ENCODE peak calls at places on chromosome 17, in six cellular contexts. O is GM23338, C is uterus, Z is transverse colon, W is mucosa of descending colon, Q is OCI-LY7. I is an unnamed sample. For H3K4me1, the result is how much of the 10 kb centered on the place peaks cover.

GRCh38 chr17:19460695-19461094 is 49.7 kb downstream of the RNF112 start:
- DNase-seq in O (peak), C (peak), Z (peak), W (no peak), Q (peak), I (no peak)

GRCh38 chr17:20771104-20771503 is 191.6 kb downstream of the CDRT15L2 start:
- DNase-seq in O (no peak), C (no peak), Z (no peak), W (no peak), Q (no peak), I (no peak)

GRCh38 chr17:50539762-50540440 is 7.1 kb upstream of the SPATA20 start:
- DNase-seq in O (peak), C (no peak), Z (peak), W (peak), Q (no peak), I (no peak)

GRCh38 chr17:4938069-4938491 is 1.8 kb downstream of the SLC25A11 start:
- DNase-seq in O (no peak), C (no peak), Z (no peak), W (peak), Q (no peak), I (no peak)

GRCh38 chr17:2094891-2095535 is 40.1 kb downstream of the HIC1 start:
- DNase-seq in O (peak), C (peak), Z (peak), W (peak), Q (peak), I (peak)

GRCh38 chr17:60744355-60744958 is 66.8 kb downstream of the BCAS3 start:
- DNase-seq in O (no peak), C (no peak), Z (no peak), W (no peak), Q (no peak), I (no peak)

GRCh38 chr17:12927541-12928425 is 90.0 kb downstream of the ELAC2 start:
- DNase-seq in O (no peak), C (peak), Z (no peak), W (no peak), Q (peak), I (peak)

GRCh38 chr17:37179893-37180292 is 195.9 kb upstream of the C17orf78 start:
- DNase-seq in O (no peak), C (no peak), Z (no peak), W (no peak), Q (no peak), I (no peak)

GRCh38 chr17:34579979-34580684 is 750 bp downstream of the TMEM132E start:
- DNase-seq in O (peak), C (no peak), Z (no peak), W (no peak), Q (no peak), I (peak)

GRCh38 chr17:81180836-81181810 is 15.1 kb upstream of the AATK start:
- DNase-seq in O (no peak), C (no peak), Z (no peak), W (no peak), Q (no peak), I (no peak)

GRCh38 chr17:57097832-57098421 is 12.9 kb downstream of the AKAP1 start:
- DNase-seq in O (no peak), C (peak), Z (no peak), W (no peak), Q (no peak), I (peak)

GRCh38 chr17:75925103-75925502 is 15.7 kb downstream of the FBF1 start:
- DNase-seq in O (no peak), C (no peak), Z (no peak), W (peak), Q (no peak), I (no peak)

GRCh38 chr17:55245986-55246385 is 18.8 kb upstream of the HLF start:
- DNase-seq in O (no peak), C (no peak), Z (no peak), W (no peak), Q (no peak), I (no peak)
- H3K4me3 ChIP-seq in O (no peak), C (no peak), Z (no peak), W (no peak), Q (no peak), I (no peak)

DNA sequence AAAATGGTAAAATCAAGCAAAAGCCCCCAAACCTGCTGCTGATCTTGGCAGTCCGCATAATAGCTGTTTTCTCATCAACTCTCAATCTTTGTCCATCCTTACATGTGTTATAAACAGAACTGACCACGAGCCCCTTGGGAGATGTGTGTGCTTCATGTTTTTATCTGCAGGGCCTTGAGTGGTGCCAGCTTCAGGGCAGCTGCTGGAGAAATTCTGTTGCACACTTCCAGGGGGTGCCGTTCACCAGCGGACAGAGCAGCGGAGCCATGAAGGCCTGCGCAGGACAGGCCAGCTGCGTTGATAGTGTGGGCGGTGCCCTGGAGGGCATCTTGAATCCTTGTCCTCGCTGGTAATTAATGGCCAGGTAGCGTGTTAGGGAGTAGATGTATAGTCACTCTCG is 20.1 kb downstream of the MPRIP start:
- DNase-seq in O (no peak), C (no peak), Z (no peak), W (no peak), Q (no peak), I (no peak)
- TF ChIP-seq CTCF in O (no peak), C (no peak), Z (no peak), W (no peak), Q (no peak), I (no peak)

GRCh38 chr17:11608396-11608795 is 10.1 kb downstream of the DNAH9 start:
- DNase-seq in O (no peak), C (peak), Z (peak), W (no peak), Q (no peak), I (no peak)
- H3K4me1 ChIP-seq in O (under half), C (under half), Z (under half), W (under half), Q (under half), I (under half)

GRCh38 chr17:6580628-6581027 is 24.3 kb upstream of the PITPNM3 start:
- DNase-seq in O (no peak), C (no peak), Z (no peak), W (no peak), Q (no peak), I (no peak)
- H3K4me3 ChIP-seq in O (no peak), C (no peak), Z (no peak), W (no peak), Q (no peak), I (no peak)

DNA sequence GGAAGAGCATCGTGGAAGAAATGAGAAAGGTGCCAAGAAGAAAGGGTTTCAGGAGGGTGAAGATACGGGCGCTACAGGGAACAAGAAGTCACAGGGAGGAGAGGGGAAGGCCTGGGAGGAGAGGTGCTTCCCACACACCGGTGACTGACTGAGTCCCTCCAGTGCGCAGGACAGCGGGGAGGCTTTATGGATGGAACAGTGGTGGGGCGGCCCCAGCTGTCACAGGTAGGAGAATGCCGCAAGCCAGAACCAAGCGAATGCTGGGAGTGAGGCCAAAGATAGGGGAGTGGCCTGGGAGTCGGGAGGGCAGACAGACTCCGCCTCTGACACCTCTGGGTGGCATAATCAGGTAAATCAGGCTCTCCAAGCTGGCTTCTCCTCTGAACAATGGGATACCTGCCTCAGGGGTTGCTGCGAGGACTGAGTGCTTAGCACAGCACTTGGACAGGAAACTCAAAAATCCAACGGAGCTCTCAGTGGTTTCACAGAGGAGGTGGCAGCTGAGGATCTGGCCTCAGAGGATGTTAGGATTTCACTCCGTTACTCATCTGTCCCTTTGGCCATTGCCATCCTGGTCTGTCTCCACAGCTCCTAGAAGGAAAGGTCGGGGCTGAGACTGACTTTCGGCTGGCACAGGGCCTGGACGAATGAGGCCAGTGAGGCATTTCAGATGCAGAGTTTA is 760 bp upstream of the CNP start:
- DNase-seq in O (peak), C (peak), Z (peak), W (peak), Q (peak), I (peak)
- TF ChIP-seq CTCF in O (no peak), C (no peak), Z (no peak), W (no peak), Q (no peak), I (no peak)

I was measured in heart right ventricle.